ENCODE peak calls at places on chromosomes 4 and X, in five cellular contexts. B is kidney epithelial cell, C is psoas muscle, S is colonic mucosa, T is tibial nerve. N is an unnamed sample.
A peak's percentile ranks its signal among the peaks of the same experiment; 100 is the strongest.

GRCh38 chr4:152117501-152117900 is 356.7 kb upstream of the GATB start:
- DNase-seq in B (no peak), C (no peak), S (no peak), T (no peak), N (no peak)

GRCh38 chrX:85828771-85829170 is 218.6 kb downstream of the CHM start:
- DNase-seq in B (no peak), C (no peak), S (no peak), T (no peak), N (no peak)

GRCh38 chr4:41050116-41050515 is 164.2 kb downstream of the APBB2 start:
- DNase-seq in B (no peak), C (no peak), S (no peak), T (no peak), N (no peak)

GRCh38 chr4:152885185-152885584 is 50.9 kb upstream of the FHDC1 start:
- DNase-seq in B (no peak), C (no peak), S (no peak), T (no peak), N (peak; percentile 12)

GRCh38 chrX:119870626-119871131 is 854 bp downstream of the RNF113A start:
- DNase-seq in B (no peak), C (peak; percentile 21), S (peak; percentile 28), T (no peak), N (peak; percentile 35)

GRCh38 chrX:427812-428725 is 41.4 kb upstream of the PPP2R3B start:
- DNase-seq in B (no peak), C (no peak), S (no peak), T (no peak), N (no peak)

GRCh38 chr4:48899950-48900349 is 6.6 kb downstream of the OCIAD2 start:
- DNase-seq in B (no peak), C (no peak), S (no peak), T (no peak), N (no peak)

GRCh38 chr4:87565746-87566145 is 36.6 kb upstream of the SPARCL1 start:
- DNase-seq in B (no peak), C (no peak), S (no peak), T (no peak), N (no peak)

GRCh38 chrX:76555816-76556215 is 128.3 kb downstream of the MAGEE1 start:
- DNase-seq in B (no peak), C (no peak), S (no peak), T (no peak), N (no peak)

GRCh38 chrX:13094780-13095425 is 50.5 kb upstream of the FAM9C start:
- DNase-seq in B (no peak), C (no peak), S (no peak), T (no peak), N (no peak)

GRCh38 chr4:114417214-114417613 is 181.4 kb upstream of the UGT8 start:
- DNase-seq in B (no peak), C (no peak), S (no peak), T (no peak), N (no peak)
- TF ChIP-seq CTCF in B (no peak), C (no peak), S (no peak), T (no peak), N (no peak)

DNA sequence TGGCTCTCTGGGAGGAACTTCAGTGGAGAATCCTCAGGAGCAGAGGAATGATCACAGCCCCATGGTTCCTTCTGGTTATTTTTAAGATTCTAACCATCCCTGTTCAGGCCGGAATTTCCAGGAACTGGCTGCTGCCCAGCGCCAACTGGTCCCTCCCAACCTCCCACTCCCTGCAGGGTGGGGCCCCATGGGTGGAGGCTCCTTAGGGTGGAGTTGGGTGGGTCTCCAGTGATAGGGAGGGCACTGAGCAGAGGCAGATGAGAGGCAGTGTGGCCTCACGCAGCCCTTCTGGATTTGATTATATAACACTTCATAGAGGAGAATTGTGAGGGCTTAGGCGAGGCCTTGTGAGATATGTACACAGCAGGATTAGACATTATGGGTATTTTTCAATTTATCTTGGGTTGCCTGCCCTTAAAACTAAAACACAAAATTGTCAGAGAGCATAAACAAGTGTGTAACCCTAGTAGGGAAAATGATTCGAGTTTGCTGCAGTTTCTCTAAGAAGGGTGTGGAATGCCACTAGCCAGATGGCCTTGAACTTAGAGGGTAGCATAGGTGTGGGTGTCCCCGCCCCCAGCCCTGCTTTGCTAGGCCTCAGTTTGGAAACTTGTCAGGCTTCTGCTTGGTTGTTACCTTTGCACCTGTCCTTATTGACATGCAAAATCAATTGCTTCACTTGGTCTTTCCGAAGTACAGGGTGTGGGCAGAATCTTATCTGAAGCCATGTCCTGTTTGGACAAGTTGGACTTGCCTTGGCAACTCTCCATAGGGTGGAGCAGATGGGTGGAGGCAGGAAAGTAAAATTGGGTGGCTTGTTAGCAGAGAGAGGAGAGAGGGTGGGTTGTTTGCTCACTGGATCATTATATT is 9.3 kb downstream of the KLF3 start:
- DNase-seq in B (no peak), C (no peak), S (peak; percentile 96), T (no peak), N (peak; percentile 92)
- H3K4me3 ChIP-seq in B (no peak overlapping the region), C (no peak overlapping the region), S (no peak overlapping the region), T (no peak overlapping the region), N (no peak overlapping the region)

DNA sequence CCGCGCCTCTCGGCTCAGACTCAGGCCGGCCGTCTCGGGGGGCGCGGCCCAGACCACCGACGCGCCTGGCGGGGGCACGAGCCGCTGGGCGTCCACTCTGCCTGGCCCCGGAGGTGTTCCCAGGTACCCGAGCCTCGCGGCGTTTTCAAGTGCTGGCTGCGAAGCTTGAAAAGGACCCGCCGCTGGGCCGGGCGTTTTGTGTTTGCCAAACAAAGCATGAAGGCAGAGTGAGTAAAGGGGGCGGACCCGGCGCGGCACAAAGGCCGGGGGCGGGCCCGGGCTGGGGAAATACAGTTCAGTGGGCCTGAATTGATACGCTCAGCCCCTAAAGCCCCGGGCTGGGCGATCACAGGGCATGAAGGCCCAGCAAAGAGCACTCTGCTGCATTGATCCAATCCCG is 65.4 kb downstream of the SOX3 start:
- DNase-seq in B (no peak), C (no peak), S (no peak), T (no peak), N (peak; percentile 2)
- TF ChIP-seq CTCF in B (no peak), C (no peak), S (no peak), T (no peak), N (no peak)

GRCh38 chr4:7298601-7299000 is 106.3 kb downstream of the SORCS2 start:
- DNase-seq in B (no peak), C (no peak), S (no peak), T (no peak), N (no peak)

GRCh38 chr4:7296661-7297335 is 104.5 kb downstream of the SORCS2 start:
- DNase-seq in B (no peak), C (no peak), S (no peak), T (no peak), N (no peak)

GRCh38 chr4:7297374-7297773 is 105.0 kb downstream of the SORCS2 start:
- DNase-seq in B (no peak), C (no peak), S (no peak), T (no peak), N (peak; percentile 16)

GRCh38 chr4:7299051-7299907 is 106.9 kb downstream of the SORCS2 start:
- DNase-seq in B (no peak), C (no peak), S (no peak), T (no peak), N (no peak)

DNA sequence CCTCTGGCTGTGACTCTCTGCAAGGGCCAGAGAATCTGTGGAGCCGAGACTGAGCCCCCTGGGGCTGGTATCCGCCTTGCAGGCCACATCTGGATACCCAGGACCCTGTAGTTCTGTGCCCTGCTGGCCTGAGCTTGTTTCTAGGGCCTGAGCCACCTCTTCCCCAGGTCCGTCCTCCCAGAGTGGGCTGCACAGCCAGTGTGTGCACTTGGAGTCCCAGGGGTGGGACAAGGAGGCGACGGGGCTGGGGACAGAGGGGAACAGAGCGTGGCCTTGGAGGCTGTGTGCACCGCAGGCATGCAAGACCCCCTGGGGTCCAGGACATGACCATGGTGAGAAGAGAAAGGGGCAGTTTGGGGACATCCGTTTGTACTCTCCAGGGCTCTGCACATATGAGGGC is 105.5 kb downstream of the SORCS2 start:
- DNase-seq in B (no peak), C (no peak), S (no peak), T (no peak), N (no peak)
- H3K4me3 ChIP-seq in B (no peak overlapping the region), C (no peak overlapping the region), S (no peak overlapping the region), T (no peak overlapping the region), N (no peak overlapping the region)

GRCh38 chr4:147157860-147158701 is 212.4 kb upstream of the TTC29 start:
- DNase-seq in B (no peak), C (peak; percentile 12), S (no peak), T (no peak), N (no peak)

GRCh38 chr4:147163311-147163710 is 217.6 kb upstream of the TTC29 start:
- DNase-seq in B (no peak), C (no peak), S (no peak), T (no peak), N (no peak)

GRCh38 chr4:147160908-147161513 is 215.3 kb upstream of the TTC29 start:
- DNase-seq in B (peak; percentile 25), C (no peak), S (peak; percentile 22), T (no peak), N (peak; percentile 32)
- TF ChIP-seq CTCF in B (peak; percentile 85), C (peak; percentile 67), S (peak; percentile 74), T (peak; percentile 57), N (peak; percentile 68)

DNA sequence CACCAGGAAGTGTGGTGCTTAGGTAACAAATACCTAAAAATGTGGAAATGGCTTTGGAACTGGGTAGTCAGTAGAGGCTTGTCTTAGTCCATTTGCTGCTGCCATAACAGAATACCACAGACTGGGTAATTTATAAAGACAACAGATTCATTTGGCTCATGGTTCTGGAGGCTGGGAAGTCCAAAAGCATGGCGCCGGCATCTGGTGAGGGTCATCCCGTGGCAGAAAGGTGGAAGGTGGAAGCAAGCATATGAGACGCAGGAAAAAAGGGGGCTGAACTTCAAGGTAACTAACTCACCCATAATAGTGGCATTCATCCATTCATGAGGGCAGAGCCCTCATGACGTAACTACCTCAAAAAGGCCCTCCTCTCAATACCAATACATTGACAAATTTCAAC is 6.6 kb downstream of the FAM3A start:
- DNase-seq in B (no peak), C (no peak), S (no peak), T (no peak), N (no peak)
- H3K4me3 ChIP-seq in B (no peak overlapping the region), C (no peak overlapping the region), S (no peak overlapping the region), T (no peak overlapping the region), N (no peak overlapping the region)

N was measured in mucosa of descending colon.